ENCODE peak calls at places on chromosomes 3 and 15, in five cellular contexts. J, I, A, P and Q are unnamed samples.

GRCh38 chr15:66484539-66485112 is 12.9 kb downstream of the SNAPC5 start:
- DNase-seq in P (no peak), I (no peak), A (no peak), J (no peak), Q (no peak)

GRCh38 chr15:34437687-34438086 is at the start of gene GOLGA8A:
- DNase-seq in J (peak), A (no peak), P (peak), I (peak), Q (peak)

GRCh38 chr15:66253643-66254363 is at the start of gene MEGF11:
- DNase-seq in I (peak), P (peak), A (peak), J (peak), Q (no peak)

GRCh38 chr3:156675744-156676466 is 1.5 kb downstream of the TIPARP start:
- DNase-seq in J (no peak), P (no peak), A (no peak), I (peak), Q (no peak)

GRCh38 chr15:77791994-77792393 is 159.3 kb upstream of the LINGO1 start:
- DNase-seq in J (no peak), A (no peak), I (no peak), P (no peak), Q (no peak)

GRCh38 chr15:69869881-69870465 is 227.7 kb downstream of the TLE3 start:
- DNase-seq in J (no peak), A (no peak), I (peak), P (no peak), Q (no peak)

GRCh38 chr3:159857840-159858239 is 130.8 kb upstream of the IL12A start:
- DNase-seq in I (no peak), A (no peak), J (no peak), P (no peak), Q (no peak)

GRCh38 chr15:87713405-87713995 is 543.0 kb downstream of the NTRK3 start:
- DNase-seq in I (no peak), A (no peak), P (no peak), J (no peak), Q (no peak)

GRCh38 chr3:30347679-30348216 is 258.7 kb upstream of the TGFBR2 start:
- DNase-seq in I (no peak), A (no peak), J (no peak), P (no peak), Q (no peak)

GRCh38 chr3:50395070-50395860 is 35.9 kb upstream of the TMEM115 start:
- DNase-seq in J (no peak), P (no peak), I (no peak), A (no peak), Q (no peak)

GRCh38 chr3:55802816-55803215 is 315.7 kb upstream of the WNT5A start:
- DNase-seq in I (no peak), J (no peak), A (no peak), P (no peak), Q (no peak)

GRCh38 chr3:94413721-94414106 is 350.9 kb downstream of the NSUN3 start:
- DNase-seq in P (no peak), I (no peak), J (no peak), A (no peak), Q (no peak)

GRCh38 chr3:49623071-49623470 is 51.1 kb upstream of the APEH start:
- DNase-seq in A (peak), I (no peak), P (no peak), J (no peak), Q (no peak)